ENCODE peak calls at places on chromosomes 5 and 9, in ten cellular contexts. One of them, this sample, is unnamed.

GRCh38 chr5:179801304-179802206 is 5.1 kb downstream of the MGAT4B start:
- DNase-seq in PC-9: no peak
- DNase-seq in HL-60: peak
- DNase-seq in fibroblast of villous mesenchyme: peak
- DNase-seq in pancreas: peak
- DNase-seq in AG04450: no peak
- DNase-seq in brain microvascular endothelial cell: peak
- DNase-seq in fibroblast of mammary gland: peak
- DNase-seq in lower lobe of right lung: peak
- DNase-seq in heart left ventricle: peak
- DNase-seq in this sample: no peak

GRCh38 chr9:33024966-33025571 is at the start of gene DNAJA1:
- DNase-seq in brain microvascular endothelial cell: peak
- DNase-seq in lower lobe of right lung: peak
- DNase-seq in heart left ventricle: peak
- DNase-seq in fibroblast of villous mesenchyme: peak
- DNase-seq in fibroblast of mammary gland: peak
- DNase-seq in AG04450: peak
- DNase-seq in PC-9: peak
- DNase-seq in HL-60: peak
- DNase-seq in pancreas: peak
- DNase-seq in this sample: peak

GRCh38 chr9:137913132-137913531 is 35.5 kb downstream of the CACNA1B start:
- DNase-seq in brain microvascular endothelial cell: no peak
- DNase-seq in lower lobe of right lung: no peak
- DNase-seq in heart left ventricle: no peak
- DNase-seq in fibroblast of mammary gland: no peak
- DNase-seq in HL-60: no peak
- DNase-seq in pancreas: no peak
- DNase-seq in AG04450: no peak
- DNase-seq in PC-9: no peak
- DNase-seq in fibroblast of villous mesenchyme: no peak
- DNase-seq in this sample: no peak

GRCh38 chr5:168552146-168552545 is 23.0 kb downstream of the FBLL1 start:
- DNase-seq in pancreas: no peak
- DNase-seq in heart left ventricle: no peak
- DNase-seq in brain microvascular endothelial cell: peak
- DNase-seq in fibroblast of villous mesenchyme: peak
- DNase-seq in AG04450: peak
- DNase-seq in fibroblast of mammary gland: peak
- DNase-seq in PC-9: no peak
- DNase-seq in lower lobe of right lung: no peak
- DNase-seq in HL-60: no peak
- DNase-seq in this sample: no peak

GRCh38 chr9:79656127-79656526 is 84.4 kb downstream of the TLE4 start:
- DNase-seq in PC-9: no peak
- DNase-seq in lower lobe of right lung: no peak
- DNase-seq in heart left ventricle: no peak
- DNase-seq in HL-60: no peak
- DNase-seq in brain microvascular endothelial cell: no peak
- DNase-seq in AG04450: no peak
- DNase-seq in fibroblast of mammary gland: no peak
- DNase-seq in fibroblast of villous mesenchyme: no peak
- DNase-seq in pancreas: no peak
- DNase-seq in this sample: no peak

GRCh38 chr9:14836885-14837284 is 73.3 kb downstream of the FREM1 start:
- DNase-seq in HL-60: no peak
- DNase-seq in fibroblast of villous mesenchyme: no peak
- DNase-seq in lower lobe of right lung: no peak
- DNase-seq in AG04450: no peak
- DNase-seq in PC-9: no peak
- DNase-seq in brain microvascular endothelial cell: no peak
- DNase-seq in heart left ventricle: no peak
- DNase-seq in pancreas: no peak
- DNase-seq in fibroblast of mammary gland: no peak
- DNase-seq in this sample: no peak

GRCh38 chr5:61674403-61674802 is 342.3 kb downstream of the ZSWIM6 start:
- DNase-seq in fibroblast of villous mesenchyme: no peak
- DNase-seq in lower lobe of right lung: no peak
- DNase-seq in AG04450: no peak
- DNase-seq in PC-9: no peak
- DNase-seq in brain microvascular endothelial cell: no peak
- DNase-seq in fibroblast of mammary gland: no peak
- DNase-seq in HL-60: no peak
- DNase-seq in heart left ventricle: no peak
- DNase-seq in pancreas: no peak
- DNase-seq in this sample: no peak

GRCh38 chr5:2417301-2417700 is 334.2 kb downstream of the IRX2 start:
- DNase-seq in brain microvascular endothelial cell: no peak
- DNase-seq in lower lobe of right lung: no peak
- DNase-seq in fibroblast of villous mesenchyme: no peak
- DNase-seq in fibroblast of mammary gland: no peak
- DNase-seq in heart left ventricle: peak
- DNase-seq in pancreas: no peak
- DNase-seq in PC-9: no peak
- DNase-seq in HL-60: no peak
- DNase-seq in AG04450: no peak
- DNase-seq in this sample: no peak

GRCh38 chr5:123755587-123756324 is 243.8 kb downstream of the CSNK1G3 start:
- DNase-seq in AG04450: peak
- DNase-seq in HL-60: no peak
- DNase-seq in heart left ventricle: no peak
- DNase-seq in fibroblast of mammary gland: peak
- DNase-seq in lower lobe of right lung: no peak
- DNase-seq in brain microvascular endothelial cell: peak
- DNase-seq in fibroblast of villous mesenchyme: peak
- DNase-seq in PC-9: no peak
- DNase-seq in pancreas: no peak
- DNase-seq in this sample: peak

GRCh38 chr5:122089096-122089495 is 11.0 kb upstream of the LOX start:
- DNase-seq in lower lobe of right lung: no peak
- DNase-seq in fibroblast of mammary gland: no peak
- DNase-seq in PC-9: no peak
- DNase-seq in heart left ventricle: no peak
- DNase-seq in fibroblast of villous mesenchyme: no peak
- DNase-seq in brain microvascular endothelial cell: no peak
- DNase-seq in HL-60: no peak
- DNase-seq in pancreas: no peak
- DNase-seq in AG04450: no peak
- DNase-seq in this sample: no peak

GRCh38 chr5:73496984-73497457 is 1.2 kb upstream of the BTF3 start:
- DNase-seq in lower lobe of right lung: no peak
- DNase-seq in AG04450: peak
- DNase-seq in fibroblast of villous mesenchyme: peak
- DNase-seq in fibroblast of mammary gland: peak
- DNase-seq in PC-9: peak
- DNase-seq in brain microvascular endothelial cell: peak
- DNase-seq in pancreas: no peak
- DNase-seq in HL-60: no peak
- DNase-seq in heart left ventricle: no peak
- DNase-seq in this sample: peak

GRCh38 chr9:120894404-120895226 is 17.6 kb upstream of the PHF19 start:
- DNase-seq in fibroblast of villous mesenchyme: peak
- DNase-seq in pancreas: peak
- DNase-seq in HL-60: no peak
- DNase-seq in heart left ventricle: peak
- DNase-seq in brain microvascular endothelial cell: no peak
- DNase-seq in PC-9: no peak
- DNase-seq in lower lobe of right lung: no peak
- DNase-seq in fibroblast of mammary gland: peak
- DNase-seq in AG04450: no peak
- DNase-seq in this sample: no peak

GRCh38 chr5:118956727-118957126 is 31.6 kb downstream of the DTWD2 start:
- DNase-seq in brain microvascular endothelial cell: no peak
- DNase-seq in fibroblast of villous mesenchyme: peak
- DNase-seq in heart left ventricle: no peak
- DNase-seq in fibroblast of mammary gland: peak
- DNase-seq in HL-60: no peak
- DNase-seq in lower lobe of right lung: no peak
- DNase-seq in AG04450: no peak
- DNase-seq in pancreas: no peak
- DNase-seq in PC-9: no peak
- DNase-seq in this sample: no peak

GRCh38 chr5:124849774-124850173 is 103.3 kb upstream of the ZNF608 start:
- DNase-seq in fibroblast of villous mesenchyme: peak
- DNase-seq in fibroblast of mammary gland: no peak
- DNase-seq in lower lobe of right lung: no peak
- DNase-seq in brain microvascular endothelial cell: no peak
- DNase-seq in heart left ventricle: no peak
- DNase-seq in pancreas: no peak
- DNase-seq in HL-60: no peak
- DNase-seq in AG04450: no peak
- DNase-seq in PC-9: no peak
- DNase-seq in this sample: no peak

GRCh38 chr9:34575775-34576592 is 13.5 kb downstream of the CNTFR start:
- DNase-seq in pancreas: no peak
- DNase-seq in HL-60: no peak
- DNase-seq in fibroblast of mammary gland: no peak
- DNase-seq in lower lobe of right lung: no peak
- DNase-seq in heart left ventricle: no peak
- DNase-seq in brain microvascular endothelial cell: no peak
- DNase-seq in AG04450: no peak
- DNase-seq in fibroblast of villous mesenchyme: no peak
- DNase-seq in PC-9: no peak
- DNase-seq in this sample: no peak

GRCh38 chr9:77953590-77953989 is 78.0 kb downstream of the GNAQ start:
- DNase-seq in heart left ventricle: no peak
- DNase-seq in pancreas: no peak
- DNase-seq in PC-9: no peak
- DNase-seq in fibroblast of villous mesenchyme: no peak
- DNase-seq in AG04450: no peak
- DNase-seq in fibroblast of mammary gland: peak
- DNase-seq in brain microvascular endothelial cell: no peak
- DNase-seq in lower lobe of right lung: no peak
- DNase-seq in HL-60: no peak
- DNase-seq in this sample: no peak

GRCh38 chr5:172749881-172750608 is 20.9 kb downstream of the DUSP1 start:
- DNase-seq in PC-9: no peak
- DNase-seq in heart left ventricle: no peak
- DNase-seq in fibroblast of mammary gland: no peak
- DNase-seq in fibroblast of villous mesenchyme: peak
- DNase-seq in HL-60: no peak
- DNase-seq in AG04450: no peak
- DNase-seq in lower lobe of right lung: no peak
- DNase-seq in pancreas: no peak
- DNase-seq in brain microvascular endothelial cell: no peak
- DNase-seq in this sample: no peak

DNA sequence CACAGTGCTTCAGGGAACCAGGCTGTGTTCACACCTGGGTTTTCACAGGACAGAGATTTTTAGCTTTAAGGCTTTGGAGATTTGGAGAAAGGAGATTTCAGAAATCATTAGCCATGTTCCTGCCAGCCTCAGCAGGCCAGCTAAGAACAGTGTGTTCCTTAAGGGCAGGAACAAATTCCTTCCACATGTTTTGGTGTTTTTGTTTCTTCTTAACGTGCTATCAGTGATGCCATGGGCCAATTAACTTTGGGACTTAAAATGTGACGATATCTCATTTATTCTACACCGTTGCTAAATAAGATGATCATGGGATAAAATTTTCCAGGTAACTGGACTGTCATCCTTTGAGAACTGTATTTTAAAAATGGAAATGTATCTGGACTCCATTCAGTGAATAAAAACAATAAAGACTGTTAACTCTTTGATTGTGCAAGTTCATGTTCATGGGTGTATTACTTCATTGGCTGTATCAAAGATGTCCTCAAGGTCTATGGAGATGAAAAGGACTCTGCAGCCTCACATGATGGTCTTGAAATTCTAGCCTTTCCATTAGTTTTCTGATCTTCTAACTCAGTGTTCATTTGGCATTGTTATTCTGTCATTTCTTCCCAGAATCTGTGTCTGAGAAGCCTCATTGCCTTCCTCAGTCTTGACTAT is 72.3 kb downstream of the ZNF366 start:
- DNase-seq in HL-60: no peak
- DNase-seq in lower lobe of right lung: no peak
- DNase-seq in heart left ventricle: no peak
- DNase-seq in fibroblast of villous mesenchyme: no peak
- DNase-seq in fibroblast of mammary gland: peak
- DNase-seq in brain microvascular endothelial cell: no peak
- DNase-seq in pancreas: no peak
- DNase-seq in PC-9: no peak
- DNase-seq in AG04450: no peak
- DNase-seq in this sample: no peak
- TF ChIP-seq CTCF in HL-60: no peak
- TF ChIP-seq CTCF in lower lobe of right lung: no peak
- TF ChIP-seq CTCF in heart left ventricle: no peak
- TF ChIP-seq CTCF in fibroblast of villous mesenchyme: no peak
- TF ChIP-seq CTCF in fibroblast of mammary gland: no peak
- TF ChIP-seq CTCF in brain microvascular endothelial cell: no peak
- TF ChIP-seq CTCF in pancreas: no peak
- TF ChIP-seq CTCF in PC-9: no peak
- TF ChIP-seq CTCF in AG04450: no peak
- TF ChIP-seq CTCF in this sample: no peak

DNA sequence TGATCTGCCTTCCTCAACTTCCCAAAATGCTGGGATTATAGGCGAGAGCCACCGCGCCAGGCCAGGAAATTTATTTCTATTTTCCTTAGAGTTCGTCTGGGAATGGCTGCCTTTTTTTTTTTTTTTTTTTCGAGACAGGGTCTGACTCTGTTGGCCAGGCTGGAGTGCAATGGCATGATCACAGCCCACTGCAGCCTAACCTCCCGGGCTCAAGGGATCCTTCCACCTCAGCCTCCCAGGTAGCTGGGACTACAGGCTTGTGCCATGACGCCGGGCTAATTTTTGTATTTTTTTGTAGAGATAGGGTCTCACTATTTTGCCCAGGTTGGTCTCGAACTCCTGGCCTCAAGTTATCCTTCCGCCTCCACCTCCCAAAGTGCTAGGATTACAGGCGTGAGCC is 888 bp upstream of the LAMC3 start:
- DNase-seq in brain microvascular endothelial cell: no peak
- DNase-seq in pancreas: no peak
- DNase-seq in HL-60: no peak
- DNase-seq in PC-9: no peak
- DNase-seq in lower lobe of right lung: no peak
- DNase-seq in fibroblast of villous mesenchyme: no peak
- DNase-seq in fibroblast of mammary gland: no peak
- DNase-seq in heart left ventricle: peak
- DNase-seq in AG04450: no peak
- DNase-seq in this sample: no peak
- TF ChIP-seq CTCF in brain microvascular endothelial cell: no peak
- TF ChIP-seq CTCF in pancreas: no peak
- TF ChIP-seq CTCF in HL-60: no peak
- TF ChIP-seq CTCF in PC-9: no peak
- TF ChIP-seq CTCF in lower lobe of right lung: no peak
- TF ChIP-seq CTCF in fibroblast of villous mesenchyme: no peak
- TF ChIP-seq CTCF in fibroblast of mammary gland: no peak
- TF ChIP-seq CTCF in heart left ventricle: no peak
- TF ChIP-seq CTCF in AG04450: no peak
- TF ChIP-seq CTCF in this sample: no peak

GRCh38 chr5:66436721-66437120 is 159.5 kb upstream of the MAST4 start:
- DNase-seq in heart left ventricle: no peak
- DNase-seq in PC-9: no peak
- DNase-seq in AG04450: no peak
- DNase-seq in fibroblast of villous mesenchyme: no peak
- DNase-seq in lower lobe of right lung: no peak
- DNase-seq in fibroblast of mammary gland: no peak
- DNase-seq in brain microvascular endothelial cell: no peak
- DNase-seq in pancreas: no peak
- DNase-seq in HL-60: peak
- DNase-seq in this sample: no peak
- TF ChIP-seq CTCF in heart left ventricle: peak
- TF ChIP-seq CTCF in PC-9: peak
- TF ChIP-seq CTCF in AG04450: peak
- TF ChIP-seq CTCF in fibroblast of villous mesenchyme: no peak
- TF ChIP-seq CTCF in lower lobe of right lung: no peak
- TF ChIP-seq CTCF in fibroblast of mammary gland: peak
- TF ChIP-seq CTCF in brain microvascular endothelial cell: peak
- TF ChIP-seq CTCF in pancreas: no peak
- TF ChIP-seq CTCF in HL-60: no peak
- TF ChIP-seq CTCF in this sample: peak

GRCh38 chr5:66170196-66170919 is 26.3 kb downstream of the SREK1 start:
- DNase-seq in pancreas: no peak
- DNase-seq in brain microvascular endothelial cell: no peak
- DNase-seq in PC-9: no peak
- DNase-seq in AG04450: no peak
- DNase-seq in HL-60: no peak
- DNase-seq in fibroblast of mammary gland: peak
- DNase-seq in lower lobe of right lung: no peak
- DNase-seq in heart left ventricle: no peak
- DNase-seq in fibroblast of villous mesenchyme: no peak
- DNase-seq in this sample: no peak
- TF ChIP-seq CTCF in pancreas: no peak
- TF ChIP-seq CTCF in brain microvascular endothelial cell: no peak
- TF ChIP-seq CTCF in PC-9: no peak
- TF ChIP-seq CTCF in AG04450: no peak
- TF ChIP-seq CTCF in HL-60: no peak
- TF ChIP-seq CTCF in fibroblast of mammary gland: no peak
- TF ChIP-seq CTCF in lower lobe of right lung: no peak
- TF ChIP-seq CTCF in heart left ventricle: no peak
- TF ChIP-seq CTCF in fibroblast of villous mesenchyme: no peak
- TF ChIP-seq CTCF in this sample: no peak

This sample was measured in kidney epithelial cell.